ENCODE peak calls at places on chromosomes 5 and 9, in six cellular contexts. E is CD4-positive, alpha-beta memory T cell; X is upper lobe of right lung; Q is GM23248; Y is psoas muscle; M is CD8-positive, alpha-beta memory T cell. T is an unnamed sample.

GRCh38 chr5:83396662-83397061 is 74.9 kb upstream of the VCAN start:
- DNase-seq in E (no peak), X (no peak), Q (no peak), Y (no peak), M (no peak), T (no peak)

GRCh38 chr9:36214571-36214970 is 23.9 kb downstream of the CLTA start:
- DNase-seq in E (no peak), X (no peak), Q (peak; percentile 66), Y (no peak), M (no peak), T (no peak)

GRCh38 chr9:15423328-15423985 is 781 bp downstream of the SNAPC3 start:
- DNase-seq in E (peak; percentile 24), X (no peak), Q (peak; percentile 77), Y (no peak), M (no peak), T (no peak)

GRCh38 chr9:682633-683508 is 158.6 kb upstream of the DMRT1 start:
- DNase-seq in E (no peak), X (no peak), Q (peak; percentile 66), Y (no peak), M (no peak), T (no peak)

GRCh38 chr9:3698531-3698930 is 172.7 kb upstream of the RFX3 start:
- DNase-seq in E (no peak), X (no peak), Q (no peak), Y (no peak), M (no peak), T (no peak)

GRCh38 chr9:35605336-35606137 is 475 bp downstream of the TESK1 start:
- DNase-seq in E (peak; percentile 45), X (no peak), Q (peak; percentile 49), Y (peak; percentile 70), M (peak; percentile 30), T (no peak)

GRCh38 chr9:137138058-137138697 is 776 bp upstream of the GRIN1 start:
- DNase-seq in E (no peak), X (peak; percentile 53), Q (no peak), Y (no peak), M (no peak), T (peak; percentile 57)

GRCh38 chr5:181233436-181234115 is 10.1 kb downstream of the RACK1 start:
- DNase-seq in E (no peak), X (no peak), Q (no peak), Y (no peak), M (no peak), T (no peak)

GRCh38 chr5:115774684-115775083 is 41.8 kb downstream of the CDO1 start:
- DNase-seq in E (no peak), X (no peak), Q (no peak), Y (no peak), M (no peak), T (no peak)

GRCh38 chr5:169978744-169979143 is 1.6 kb downstream of the INSYN2B start:
- DNase-seq in E (no peak), X (no peak), Q (peak; percentile 63), Y (no peak), M (no peak), T (no peak)

GRCh38 chr5:151427258-151427657 is 20.1 kb upstream of the SLC36A1 start:
- DNase-seq in E (no peak), X (no peak), Q (no peak), Y (no peak), M (no peak), T (no peak)

GRCh38 chr9:8553444-8553843 is 753.9 kb upstream of the DMAC1 start:
- DNase-seq in E (no peak), X (no peak), Q (no peak), Y (no peak), M (no peak), T (no peak)

GRCh38 chr5:86463339-86463738 is 154.4 kb upstream of the COX7C start:
- DNase-seq in E (no peak), X (no peak), Q (no peak), Y (no peak), M (no peak), T (no peak)

GRCh38 chr9:68560131-68560844 is 19.6 kb upstream of the TMEM252 start:
- DNase-seq in E (peak; percentile 18), X (peak; percentile 76), Q (peak; percentile 8), Y (peak; percentile 67), M (peak; percentile 17), T (peak; percentile 74)

GRCh38 chr5:13746026-13746425 is 198.5 kb downstream of the DNAH5 start:
- DNase-seq in E (no peak), X (no peak), Q (peak; percentile 8), Y (no peak), M (no peak), T (no peak)

GRCh38 chr5:1508679-1509290 is 15.0 kb downstream of the LPCAT1 start:
- DNase-seq in E (no peak), X (peak; percentile 63), Q (no peak), Y (peak; percentile 46), M (peak; percentile 0), T (no peak)

DNA sequence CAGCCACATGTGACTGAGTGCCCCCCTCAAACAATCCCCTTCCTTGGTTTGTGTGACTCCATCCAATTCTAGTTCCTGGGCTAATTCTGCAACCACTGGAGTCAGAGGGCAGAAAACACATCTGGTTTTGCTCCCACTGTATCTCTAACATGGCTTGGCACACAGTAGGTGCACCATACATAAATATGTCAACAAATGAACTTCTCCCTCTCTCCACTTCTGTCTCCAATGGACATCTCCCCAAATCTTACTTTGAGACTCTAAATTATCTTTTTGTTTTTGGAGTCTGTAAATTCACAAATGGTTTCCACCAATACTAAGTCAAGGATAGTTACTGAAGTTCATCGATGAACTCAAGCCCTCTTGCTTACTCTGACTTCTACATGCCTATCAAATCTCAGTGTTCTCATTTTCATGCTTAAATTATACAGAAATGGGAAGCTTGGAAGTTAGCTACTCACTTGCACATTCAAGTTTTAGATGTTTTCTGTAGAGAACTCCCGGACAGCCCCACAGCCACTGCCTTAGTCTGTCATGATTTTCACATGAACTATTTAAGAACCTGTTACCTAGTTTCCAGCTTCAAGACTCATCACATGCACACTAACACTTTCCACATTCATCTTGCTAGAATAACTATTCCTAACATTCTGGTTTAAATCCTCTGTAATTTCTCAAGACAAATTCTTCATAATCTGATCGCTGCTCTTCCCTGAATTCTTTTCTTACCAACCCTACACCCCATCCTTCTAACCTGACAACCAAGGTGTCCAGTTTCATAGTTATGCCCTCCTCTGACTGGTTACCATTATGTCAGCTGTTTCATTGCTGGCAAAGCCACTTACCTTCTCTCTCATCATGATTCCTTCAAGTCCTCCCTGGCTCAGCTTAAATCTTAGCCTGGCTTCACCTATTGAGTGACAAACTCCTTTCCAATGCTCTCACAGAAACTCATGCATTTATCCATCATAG is 6.0 kb downstream of the RPL37 start:
- DNase-seq in E (no peak), X (no peak), Q (no peak), Y (no peak), M (no peak), T (no peak)
- H3K36me3 ChIP-seq in E (peaks cover 65% of the 10 kb centered on the region), X (peaks cover 87% of the 10 kb centered on the region), Q (peaks cover 83% of the 10 kb centered on the region), Y (peaks cover 87% of the 10 kb centered on the region), M (peaks cover 57% of the 10 kb centered on the region), T (peaks cover 86% of the 10 kb centered on the region)

GRCh38 chr9:133238272-133238850 is 29.3 kb upstream of the OBP2B start:
- DNase-seq in E (no peak), X (peak; percentile 92), Q (peak; percentile 54), Y (peak; percentile 88), M (no peak), T (peak; percentile 69)

GRCh38 chr9:133237271-133237731 is 28.3 kb upstream of the OBP2B start:
- DNase-seq in E (no peak), X (no peak), Q (peak; percentile 71), Y (no peak), M (no peak), T (no peak)

GRCh38 chr9:133236291-133237071 is 27.4 kb upstream of the OBP2B start:
- DNase-seq in E (no peak), X (no peak), Q (no peak), Y (no peak), M (no peak), T (no peak)

GRCh38 chr9:133239533-133240090 is 30.6 kb upstream of the OBP2B start:
- DNase-seq in E (no peak), X (no peak), Q (no peak), Y (no peak), M (no peak), T (no peak)

DNA sequence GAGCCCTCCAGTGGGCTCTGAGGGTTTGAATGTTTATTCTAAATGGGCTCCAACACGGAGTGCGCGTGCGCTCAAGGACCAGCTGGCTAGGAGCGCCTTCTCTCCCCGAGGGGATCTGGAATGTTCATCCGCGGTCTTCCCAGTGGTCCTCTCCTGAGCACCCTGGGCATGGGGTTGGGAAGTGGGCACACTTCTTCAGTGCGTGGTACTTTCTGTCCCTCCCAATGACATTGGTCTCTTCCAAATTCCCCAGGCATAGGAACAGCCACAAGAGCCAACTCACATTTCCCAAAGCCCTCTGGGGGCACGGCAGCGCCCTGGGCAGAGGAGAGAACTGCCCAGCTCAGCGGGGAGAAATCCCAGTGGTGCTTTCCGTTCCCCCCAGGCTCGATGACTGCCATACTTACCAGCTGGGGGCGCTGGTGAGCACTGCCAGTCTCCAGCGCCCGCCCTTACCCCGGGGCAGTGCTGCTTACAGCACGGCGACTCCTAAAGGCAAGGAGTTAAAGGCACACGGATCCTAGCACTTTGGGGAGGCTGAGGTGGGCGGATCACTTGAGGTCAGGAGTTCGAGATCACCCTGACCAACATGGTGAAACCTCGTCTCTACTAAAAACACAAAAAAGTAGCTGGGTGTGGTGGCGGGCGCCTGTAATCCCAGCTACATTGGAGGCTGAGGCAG is 29.9 kb upstream of the OBP2B start:
- DNase-seq in E (peak; percentile 60), X (peak; percentile 91), Q (peak; percentile 78), Y (peak; percentile 73), M (peak; percentile 52), T (peak; percentile 88)
- H3K4me3 ChIP-seq in E (no peak overlapping the region), X (peak overlapping the region; percentile 47), Q (peak overlapping the region; percentile 62), Y (peak overlapping the region; percentile 36), M (peak overlapping the region; percentile 51), T (peak overlapping the region; percentile 13)

GRCh38 chr5:132485641-132486317 is 4.8 kb downstream of the IRF1 start:
- DNase-seq in E (no peak), X (peak; percentile 59), Q (no peak), Y (no peak), M (no peak), T (no peak)

GRCh38 chr5:132487841-132488555 is 2.6 kb downstream of the IRF1 start:
- DNase-seq in E (no peak), X (peak; percentile 38), Q (no peak), Y (no peak), M (no peak), T (no peak)

GRCh38 chr5:132488590-132488989 is 2.0 kb downstream of the IRF1 start:
- DNase-seq in E (no peak), X (no peak), Q (no peak), Y (no peak), M (no peak), T (no peak)

GRCh38 chr5:132487095-132487428 is 3.5 kb downstream of the IRF1 start:
- DNase-seq in E (no peak), X (peak; percentile 40), Q (no peak), Y (no peak), M (no peak), T (no peak)

GRCh38 chr5:132486318-132487094 is 4.1 kb downstream of the IRF1 start:
- DNase-seq in E (no peak), X (peak; percentile 54), Q (no peak), Y (no peak), M (no peak), T (no peak)
- H3K4me1 ChIP-seq in E (peaks cover 72% of the 10 kb centered on the region), X (peaks cover 58% of the 10 kb centered on the region), Q (no peaks in the 10 kb centered on the region), Y (peaks cover 13% of the 10 kb centered on the region), M (peaks cover 64% of the 10 kb centered on the region), T (peaks cover 6% of the 10 kb centered on the region)

DNA sequence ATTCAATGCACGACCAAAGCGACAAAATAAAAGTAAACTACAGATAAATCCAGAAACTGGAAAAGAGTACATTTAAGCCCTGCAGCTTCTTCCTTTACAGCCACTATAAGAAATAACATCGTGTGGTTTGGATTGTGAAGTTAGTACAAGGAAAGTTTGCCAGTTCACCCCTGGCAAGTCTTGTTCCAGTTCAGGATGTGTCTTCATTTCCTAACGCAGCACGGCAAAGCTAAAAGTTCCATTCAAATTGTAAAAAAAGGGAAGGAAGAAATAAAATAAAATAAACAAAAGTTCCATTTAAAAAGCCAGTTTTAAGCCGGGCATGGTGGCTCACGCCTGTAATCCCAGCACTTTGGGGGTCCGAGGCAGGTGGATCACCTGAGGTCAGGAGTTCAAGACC is 83.3 kb upstream of the RETREG1 start:
- DNase-seq in E (no peak), X (no peak), Q (no peak), Y (no peak), M (no peak), T (no peak)
- H3K36me3 ChIP-seq in E (no peaks in the 10 kb centered on the region), X (peaks cover 89% of the 10 kb centered on the region), Q (peaks cover 41% of the 10 kb centered on the region), Y (peaks cover 44% of the 10 kb centered on the region), M (no peaks in the 10 kb centered on the region), T (peaks cover 90% of the 10 kb centered on the region)

T was measured in HAP-1.